ENCODE peak calls at places on chromosomes 4 and X, in six cellular contexts. One of them, this sample, is unnamed.

GRCh38 chrX:44908198-44908597 is 35.2 kb downstream of the KDM6A start:
- DNase-seq in transverse colon: no peak
- DNase-seq in stomach: no peak
- DNase-seq in spleen: peak
- DNase-seq in IMR-90: peak
- DNase-seq in sigmoid colon: no peak
- DNase-seq in this sample: no peak

GRCh38 chrX:150506486-150506885 is 61.9 kb upstream of the MTM1 start:
- DNase-seq in transverse colon: no peak
- DNase-seq in sigmoid colon: no peak
- DNase-seq in IMR-90: no peak
- DNase-seq in spleen: no peak
- DNase-seq in stomach: no peak
- DNase-seq in this sample: no peak

GRCh38 chrX:129945131-129945530 is 37.3 kb upstream of the BCORL1 start:
- DNase-seq in sigmoid colon: no peak
- DNase-seq in IMR-90: peak
- DNase-seq in stomach: no peak
- DNase-seq in spleen: no peak
- DNase-seq in transverse colon: no peak
- DNase-seq in this sample: no peak

GRCh38 chr4:56995525-56995924 is 16.8 kb downstream of the POLR2B start:
- DNase-seq in stomach: peak
- DNase-seq in sigmoid colon: peak
- DNase-seq in IMR-90: peak
- DNase-seq in spleen: no peak
- DNase-seq in transverse colon: peak
- DNase-seq in this sample: no peak

GRCh38 chr4:6331018-6331417 is 61.4 kb downstream of the WFS1 start:
- DNase-seq in transverse colon: peak
- DNase-seq in IMR-90: peak
- DNase-seq in spleen: no peak
- DNase-seq in stomach: no peak
- DNase-seq in sigmoid colon: no peak
- DNase-seq in this sample: peak

GRCh38 chrX:20263474-20263873 is 3.2 kb downstream of the RPS6KA3 start:
- DNase-seq in stomach: no peak
- DNase-seq in transverse colon: no peak
- DNase-seq in IMR-90: peak
- DNase-seq in spleen: no peak
- DNase-seq in sigmoid colon: no peak
- DNase-seq in this sample: no peak

GRCh38 chrX:13036896-13037295 is 7.5 kb downstream of the FAM9C start:
- DNase-seq in sigmoid colon: no peak
- DNase-seq in IMR-90: no peak
- DNase-seq in transverse colon: no peak
- DNase-seq in stomach: no peak
- DNase-seq in spleen: no peak
- DNase-seq in this sample: no peak

GRCh38 chr4:33592701-33593100 is 2651.6 kb downstream of the ARAP2 start:
- DNase-seq in stomach: no peak
- DNase-seq in sigmoid colon: no peak
- DNase-seq in IMR-90: no peak
- DNase-seq in spleen: no peak
- DNase-seq in transverse colon: no peak
- DNase-seq in this sample: no peak

GRCh38 chr4:34664051-34664450 is 1580.3 kb downstream of the ARAP2 start:
- DNase-seq in sigmoid colon: no peak
- DNase-seq in stomach: no peak
- DNase-seq in transverse colon: no peak
- DNase-seq in spleen: no peak
- DNase-seq in IMR-90: no peak
- DNase-seq in this sample: no peak

GRCh38 chr4:69781458-69782418 is 21.3 kb upstream of the SULT1B1 start:
- DNase-seq in spleen: no peak
- DNase-seq in transverse colon: no peak
- DNase-seq in sigmoid colon: no peak
- DNase-seq in IMR-90: no peak
- DNase-seq in stomach: no peak
- DNase-seq in this sample: no peak

GRCh38 chr4:83170952-83171399 is 56.4 kb upstream of the PLAC8 start:
- DNase-seq in spleen: no peak
- DNase-seq in stomach: no peak
- DNase-seq in sigmoid colon: no peak
- DNase-seq in IMR-90: no peak
- DNase-seq in transverse colon: no peak
- DNase-seq in this sample: no peak

GRCh38 chr4:147799986-147800555 is 68.2 kb downstream of the ARHGAP10 start:
- DNase-seq in stomach: no peak
- DNase-seq in sigmoid colon: no peak
- DNase-seq in transverse colon: no peak
- DNase-seq in IMR-90: no peak
- DNase-seq in spleen: no peak
- DNase-seq in this sample: peak

GRCh38 chrX:49271341-49271740 is 1.7 kb downstream of the PPP1R3F start:
- DNase-seq in IMR-90: no peak
- DNase-seq in stomach: no peak
- DNase-seq in transverse colon: no peak
- DNase-seq in spleen: peak
- DNase-seq in sigmoid colon: peak
- DNase-seq in this sample: no peak

GRCh38 chr4:41361831-41362646 is 105.3 kb downstream of the UCHL1 start:
- DNase-seq in sigmoid colon: no peak
- DNase-seq in spleen: no peak
- DNase-seq in transverse colon: no peak
- DNase-seq in stomach: no peak
- DNase-seq in IMR-90: no peak
- DNase-seq in this sample: no peak

GRCh38 chr4:119672938-119673337 is 44.3 kb upstream of the PDE5A start:
- DNase-seq in stomach: no peak
- DNase-seq in IMR-90: no peak
- DNase-seq in transverse colon: no peak
- DNase-seq in sigmoid colon: no peak
- DNase-seq in spleen: no peak
- DNase-seq in this sample: no peak

GRCh38 chr4:5757536-5757935 is 46.5 kb downstream of the EVC start:
- DNase-seq in transverse colon: no peak
- DNase-seq in sigmoid colon: peak
- DNase-seq in stomach: no peak
- DNase-seq in IMR-90: no peak
- DNase-seq in spleen: no peak
- DNase-seq in this sample: no peak

GRCh38 chr4:154314248-154314647 is 177.4 kb downstream of the DCHS2 start:
- DNase-seq in transverse colon: no peak
- DNase-seq in spleen: no peak
- DNase-seq in sigmoid colon: no peak
- DNase-seq in IMR-90: no peak
- DNase-seq in stomach: no peak
- DNase-seq in this sample: no peak

GRCh38 chrX:153816821-153817220 is 13.5 kb downstream of the PDZD4 start:
- DNase-seq in stomach: no peak
- DNase-seq in transverse colon: no peak
- DNase-seq in sigmoid colon: no peak
- DNase-seq in IMR-90: no peak
- DNase-seq in spleen: peak
- DNase-seq in this sample: no peak

GRCh38 chr4:71188197-71188625 is 150.6 kb upstream of the SLC4A4 start:
- DNase-seq in spleen: no peak
- DNase-seq in sigmoid colon: no peak
- DNase-seq in stomach: no peak
- DNase-seq in transverse colon: no peak
- DNase-seq in IMR-90: no peak
- DNase-seq in this sample: no peak

GRCh38 chrX:116384406-116384805 is 52.0 kb upstream of the SLC6A14 start:
- DNase-seq in IMR-90: peak
- DNase-seq in transverse colon: no peak
- DNase-seq in sigmoid colon: no peak
- DNase-seq in spleen: no peak
- DNase-seq in stomach: no peak
- DNase-seq in this sample: no peak

GRCh38 chr4:176383273-176384077 is 63.7 kb downstream of the SPCS3 start:
- DNase-seq in spleen: no peak
- DNase-seq in transverse colon: no peak
- DNase-seq in IMR-90: peak
- DNase-seq in sigmoid colon: no peak
- DNase-seq in stomach: no peak
- DNase-seq in this sample: no peak

GRCh38 chrX:123648028-123648810 is 84.6 kb downstream of the THOC2 start:
- DNase-seq in IMR-90: peak
- DNase-seq in sigmoid colon: no peak
- DNase-seq in spleen: no peak
- DNase-seq in transverse colon: peak
- DNase-seq in stomach: peak
- DNase-seq in this sample: no peak

GRCh38 chrX:111431007-111431406 is 19.0 kb upstream of the DCX start:
- DNase-seq in transverse colon: no peak
- DNase-seq in sigmoid colon: no peak
- DNase-seq in spleen: no peak
- DNase-seq in stomach: no peak
- DNase-seq in IMR-90: no peak
- DNase-seq in this sample: no peak

GRCh38 chr4:68373513-68373912 is 23.6 kb upstream of the YTHDC1 start:
- DNase-seq in IMR-90: peak
- DNase-seq in transverse colon: peak
- DNase-seq in stomach: peak
- DNase-seq in spleen: peak
- DNase-seq in sigmoid colon: peak
- DNase-seq in this sample: peak

GRCh38 chr4:13762126-13762525 is 134.6 kb upstream of the BOD1L1 start:
- DNase-seq in transverse colon: no peak
- DNase-seq in sigmoid colon: no peak
- DNase-seq in spleen: no peak
- DNase-seq in stomach: no peak
- DNase-seq in IMR-90: peak
- DNase-seq in this sample: no peak

GRCh38 chr4:100462206-100462605 is 55.6 kb downstream of the EMCN start:
- DNase-seq in sigmoid colon: no peak
- DNase-seq in spleen: no peak
- DNase-seq in transverse colon: no peak
- DNase-seq in IMR-90: peak
- DNase-seq in stomach: no peak
- DNase-seq in this sample: no peak

GRCh38 chr4:112636688-112637551 is at the start of the genes LARP7 and ZGRF1:
- DNase-seq in stomach: peak
- DNase-seq in spleen: peak
- DNase-seq in sigmoid colon: peak
- DNase-seq in IMR-90: peak
- DNase-seq in transverse colon: peak
- DNase-seq in this sample: peak
- TF ChIP-seq POLR2A in stomach: no peak
- TF ChIP-seq POLR2A in spleen: no peak
- TF ChIP-seq POLR2A in sigmoid colon: no peak
- TF ChIP-seq POLR2A in IMR-90: peak
- TF ChIP-seq POLR2A in transverse colon: peak
- TF ChIP-seq POLR2A in this sample: no peak

GRCh38 chrX:29488919-29489318 is 726.4 kb upstream of the MAGEB2 start:
- DNase-seq in spleen: no peak
- DNase-seq in sigmoid colon: no peak
- DNase-seq in stomach: no peak
- DNase-seq in transverse colon: no peak
- DNase-seq in IMR-90: no peak
- DNase-seq in this sample: no peak
- H3K27ac ChIP-seq in spleen: no peak
- H3K27ac ChIP-seq in sigmoid colon: no peak
- H3K27ac ChIP-seq in stomach: no peak
- H3K27ac ChIP-seq in transverse colon: no peak
- H3K27ac ChIP-seq in IMR-90: no peak
- H3K27ac ChIP-seq in this sample: no peak

DNA sequence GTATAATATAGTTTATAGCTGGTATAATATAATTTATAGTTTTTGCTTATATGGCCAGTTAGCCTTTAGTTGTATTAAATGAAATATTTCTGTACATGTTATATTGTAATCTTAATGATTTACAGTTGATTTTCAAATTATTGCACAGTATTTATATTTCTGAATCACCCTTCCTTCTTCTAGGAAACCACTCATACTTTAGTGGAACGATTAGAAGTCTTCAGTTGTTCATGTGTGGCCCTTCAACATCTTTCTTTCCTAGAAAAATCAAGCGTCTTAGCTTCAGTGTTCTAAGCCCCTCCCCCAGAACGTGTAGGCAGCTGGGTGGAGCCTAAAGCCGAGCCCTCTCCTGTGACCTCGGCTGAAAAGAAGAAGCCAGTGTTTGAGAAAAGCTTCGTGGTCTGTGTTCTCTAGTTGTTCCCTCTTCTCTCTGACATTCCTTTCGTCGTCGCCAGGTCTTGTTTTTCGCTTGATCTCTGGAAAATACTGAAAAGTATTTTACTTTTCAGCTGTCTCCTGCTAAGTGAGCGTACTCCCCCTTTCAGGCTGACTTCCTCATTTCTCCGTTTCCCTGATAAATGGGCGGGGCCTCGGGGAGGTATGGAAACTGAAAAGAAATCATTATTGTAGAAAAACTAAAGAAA is at the start of gene C4orf33:
- DNase-seq in spleen: peak
- DNase-seq in sigmoid colon: peak
- DNase-seq in stomach: peak
- DNase-seq in transverse colon: peak
- DNase-seq in IMR-90: peak
- DNase-seq in this sample: peak
- TF ChIP-seq POLR2A in spleen: no peak
- TF ChIP-seq POLR2A in sigmoid colon: no peak
- TF ChIP-seq POLR2A in stomach: no peak
- TF ChIP-seq POLR2A in transverse colon: peak
- TF ChIP-seq POLR2A in IMR-90: no peak
- TF ChIP-seq POLR2A in this sample: peak

GRCh38 chr4:7980036-7980435 is 40.4 kb upstream of the AFAP1 start:
- DNase-seq in sigmoid colon: no peak
- DNase-seq in transverse colon: no peak
- DNase-seq in spleen: no peak
- DNase-seq in stomach: no peak
- DNase-seq in IMR-90: peak
- DNase-seq in this sample: no peak

GRCh38 chr4:7978907-7979651 is 39.4 kb upstream of the AFAP1 start:
- DNase-seq in IMR-90: no peak
- DNase-seq in sigmoid colon: no peak
- DNase-seq in transverse colon: no peak
- DNase-seq in spleen: no peak
- DNase-seq in stomach: no peak
- DNase-seq in this sample: no peak

GRCh38 chr4:7976634-7977033 is 37.0 kb upstream of the AFAP1 start:
- DNase-seq in spleen: no peak
- DNase-seq in transverse colon: no peak
- DNase-seq in stomach: no peak
- DNase-seq in IMR-90: no peak
- DNase-seq in sigmoid colon: no peak
- DNase-seq in this sample: no peak

GRCh38 chr4:7979652-7979968 is 39.9 kb upstream of the AFAP1 start:
- DNase-seq in sigmoid colon: no peak
- DNase-seq in stomach: no peak
- DNase-seq in transverse colon: no peak
- DNase-seq in IMR-90: no peak
- DNase-seq in spleen: no peak
- DNase-seq in this sample: no peak

DNA sequence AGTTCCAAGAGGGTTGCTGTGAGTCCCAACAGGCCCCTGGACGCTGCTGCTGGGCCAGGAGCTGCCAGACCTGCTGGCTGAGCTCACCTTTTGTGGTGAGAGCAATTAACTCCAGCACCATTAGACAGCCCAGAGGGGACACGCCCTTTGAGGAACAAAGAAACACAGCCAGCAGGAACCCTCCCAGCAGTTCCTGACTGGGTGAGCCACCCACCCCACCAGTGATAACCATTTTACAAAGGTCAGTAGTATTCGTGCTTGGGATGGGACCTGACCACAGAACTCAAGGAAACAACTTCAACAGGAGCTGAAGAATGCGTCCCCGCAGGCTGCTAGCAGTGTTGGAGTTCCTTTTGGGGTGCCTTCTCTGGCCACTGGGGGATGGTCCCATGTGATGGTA is 38.8 kb upstream of the AFAP1 start:
- DNase-seq in sigmoid colon: no peak
- DNase-seq in stomach: peak
- DNase-seq in IMR-90: no peak
- DNase-seq in transverse colon: peak
- DNase-seq in spleen: no peak
- DNase-seq in this sample: peak
- H3K27ac ChIP-seq in sigmoid colon: peak
- H3K27ac ChIP-seq in stomach: no peak
- H3K27ac ChIP-seq in IMR-90: no peak
- H3K27ac ChIP-seq in transverse colon: peak
- H3K27ac ChIP-seq in spleen: no peak
- H3K27ac ChIP-seq in this sample: peak

This sample was measured in Peyer's patch.